ENCODE peak calls at places on chromosomes 3 and 15, in five cellular contexts. X, H, L, W and E are unnamed samples.

GRCh38 chr3:33652736-33653135 is 65.3 kb downstream of the CLASP2 start:
- DNase-seq in L (no peak), W (no peak), X (no peak), H (no peak), E (no peak)

GRCh38 chr15:31273258-31273941 is 53.2 kb upstream of the KLF13 start:
- DNase-seq in X (peak; percentile 4), L (no peak), H (no peak), W (no peak), E (no peak)

GRCh38 chr3:100629728-100630127 is 20.3 kb downstream of the ADGRG7 start:
- DNase-seq in H (no peak), W (no peak), X (no peak), L (no peak), E (no peak)

GRCh38 chr3:144821583-144821982 is 850.0 kb downstream of the DIPK2A start:
- DNase-seq in L (no peak), H (no peak), W (no peak), X (no peak), E (no peak)

GRCh38 chr15:93719941-93720351 is 511.4 kb upstream of the MCTP2 start:
- DNase-seq in H (no peak), W (no peak), X (no peak), L (no peak), E (no peak)

GRCh38 chr3:170155604-170156003 is 25.9 kb downstream of the PHC3 start:
- DNase-seq in W (no peak), X (no peak), L (no peak), H (no peak), E (no peak)

GRCh38 chr15:74423443-74424257 is 10.1 kb downstream of the SEMA7A start:
- DNase-seq in W (no peak), H (no peak), L (no peak), X (no peak), E (no peak)

GRCh38 chr3:152417181-152417580 is 148.5 kb downstream of the MBNL1 start:
- DNase-seq in X (no peak), W (no peak), H (no peak), L (no peak), E (no peak)

GRCh38 chr3:182843478-182843877 is 50.2 kb downstream of the ATP11B start:
- DNase-seq in X (no peak), W (no peak), L (no peak), H (no peak), E (no peak)

GRCh38 chr15:99994849-99995248 is 261.6 kb upstream of the LYSMD4 start:
- DNase-seq in W (no peak), L (peak; percentile 22), H (no peak), X (peak; percentile 85), E (no peak)

GRCh38 chr15:76270876-76271275 is 40.4 kb downstream of the ETFA start:
- DNase-seq in L (no peak), X (no peak), H (no peak), W (no peak), E (no peak)

GRCh38 chr3:172391592-172392302 is 56.5 kb downstream of the GHSR start:
- DNase-seq in W (no peak), H (no peak), X (no peak), L (no peak), E (no peak)

GRCh38 chr3:59245879-59246501 is 196.2 kb upstream of the CFAP20DC start:
- DNase-seq in L (no peak), W (no peak), H (no peak), X (peak; percentile 9), E (no peak)

GRCh38 chr15:86624261-86625036 is 544.8 kb downstream of the AGBL1 start:
- DNase-seq in X (peak; percentile 84), L (no peak), W (peak; percentile 84), H (peak; percentile 61), E (peak; percentile 71)
- TF ChIP-seq CTCF in X (peak; percentile 75), L (no peak), W (peak; percentile 43), H (no peak), E (peak; percentile 47)

GRCh38 chr15:39921274-39921638 is 1.2 kb upstream of the GPR176 start:
- DNase-seq in H (no peak), W (no peak), L (no peak), X (no peak), E (no peak)

GRCh38 chr15:39920510-39921273 is 626 bp upstream of the GPR176 start:
- DNase-seq in H (peak; percentile 73), L (peak; percentile 87), X (peak; percentile 90), W (peak; percentile 75), E (peak; percentile 75)

GRCh38 chr15:39924437-39924836 is 4.4 kb upstream of the GPR176 start:
- DNase-seq in W (no peak), X (no peak), H (no peak), L (no peak), E (no peak)

GRCh38 chr15:39919740-39920509 is at the start of gene GPR176:
- DNase-seq in H (peak; percentile 31), X (peak; percentile 76), L (peak; percentile 81), W (peak; percentile 26), E (peak; percentile 47)

DNA sequence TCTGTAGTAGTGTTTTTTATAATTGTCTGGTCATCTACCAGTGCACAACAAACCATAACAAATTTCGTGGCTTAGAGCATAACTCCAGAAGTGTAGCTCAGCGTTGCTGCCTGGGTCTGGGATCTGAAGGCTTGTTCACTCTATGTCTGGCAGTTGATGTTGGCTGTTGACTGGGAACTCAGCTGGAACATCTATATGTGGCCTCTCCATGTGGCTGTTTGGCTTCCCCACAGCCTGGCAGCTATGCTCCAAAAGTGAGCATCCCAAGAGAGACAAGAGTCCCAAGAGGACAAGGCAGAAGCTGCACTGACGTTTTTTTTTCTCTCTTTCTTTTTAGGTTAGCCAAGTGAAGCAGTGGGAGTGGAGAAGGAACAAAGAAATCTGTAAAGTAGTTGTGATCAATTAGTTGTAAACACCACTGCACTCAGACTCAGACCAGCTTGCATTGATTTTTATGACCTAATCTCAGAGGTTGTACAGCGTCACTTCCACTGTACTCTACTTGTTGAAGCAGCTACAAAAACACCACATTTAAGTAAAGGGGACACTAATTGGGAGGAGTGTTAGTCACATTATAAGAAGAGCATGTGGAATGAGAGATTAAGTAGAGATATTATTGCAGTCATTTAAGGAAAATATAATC is 2.5 kb upstream of the GPR176 start:
- DNase-seq in H (no peak), L (no peak), X (peak; percentile 30), W (no peak), E (no peak)
- H3K4me1 ChIP-seq in H (peaks cover 10% of the 10 kb centered on the region), L (peaks cover 9% of the 10 kb centered on the region), X (peaks cover 17% of the 10 kb centered on the region), W (peaks cover 11% of the 10 kb centered on the region), E (peaks cover 6% of the 10 kb centered on the region)

GRCh38 chr3:109254760-109255159 is 61.6 kb downstream of the DPPA2 start:
- DNase-seq in X (no peak), H (no peak), L (no peak), W (no peak), E (no peak)
- TF ChIP-seq CTCF in X (no peak), H (no peak), L (no peak), W (no peak), E (no peak)

GRCh38 chr3:50154840-50155490 is at the start of gene SEMA3F:
- DNase-seq in H (peak; percentile 54), X (peak; percentile 93), L (no peak), W (peak; percentile 72), E (peak; percentile 70)
- H3K4me1 ChIP-seq in H (peaks cover 20% of the 10 kb centered on the region), X (peaks cover 48% of the 10 kb centered on the region), L (no peaks in the 10 kb centered on the region), W (peaks cover 5% of the 10 kb centered on the region), E (peaks cover 34% of the 10 kb centered on the region)

GRCh38 chr3:68878322-68878721 is 54.0 kb downstream of the TAFA4 start:
- DNase-seq in H (no peak), X (peak; percentile 50), L (no peak), W (no peak), E (no peak)
- TF ChIP-seq CTCF in H (no peak), X (peak; percentile 84), L (no peak), W (peak; percentile 30), E (peak; percentile 20)

DNA sequence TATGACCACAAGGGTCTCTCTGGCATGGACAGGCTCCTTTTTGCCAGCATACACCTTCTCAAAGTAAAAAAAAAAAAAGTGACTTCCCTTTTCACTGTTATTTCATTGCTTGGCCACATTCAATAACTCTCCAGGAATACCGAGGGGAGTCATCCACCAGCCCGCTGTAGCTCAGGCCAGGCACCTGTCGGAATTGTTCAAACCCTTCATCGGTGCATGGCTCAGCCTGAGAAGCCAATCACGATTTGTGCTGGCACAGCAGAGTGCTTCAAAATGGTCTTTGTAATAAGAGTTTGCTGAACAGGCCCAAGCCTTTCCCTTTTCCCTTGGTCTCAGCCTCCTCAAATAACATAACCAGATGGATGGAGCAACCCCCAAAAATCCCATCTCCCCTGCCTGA is 145.4 kb downstream of the PDZRN3 start:
- DNase-seq in W (no peak), H (no peak), X (no peak), L (no peak), E (no peak)
- H3K4me1 ChIP-seq in W (no peaks in the 10 kb centered on the region), H (peaks cover 4% of the 10 kb centered on the region), X (peaks cover 10% of the 10 kb centered on the region), L (peaks cover 13% of the 10 kb centered on the region), E (peaks cover 38% of the 10 kb centered on the region)

GRCh38 chr15:101773496-101774100 is 29.7 kb upstream of the OR4F6 start:
- DNase-seq in H (no peak), W (no peak), L (no peak), X (peak; percentile 20), E (no peak)

GRCh38 chr15:101775136-101775535 is 28.2 kb upstream of the OR4F6 start:
- DNase-seq in L (no peak), H (no peak), X (no peak), W (no peak), E (no peak)

DNA sequence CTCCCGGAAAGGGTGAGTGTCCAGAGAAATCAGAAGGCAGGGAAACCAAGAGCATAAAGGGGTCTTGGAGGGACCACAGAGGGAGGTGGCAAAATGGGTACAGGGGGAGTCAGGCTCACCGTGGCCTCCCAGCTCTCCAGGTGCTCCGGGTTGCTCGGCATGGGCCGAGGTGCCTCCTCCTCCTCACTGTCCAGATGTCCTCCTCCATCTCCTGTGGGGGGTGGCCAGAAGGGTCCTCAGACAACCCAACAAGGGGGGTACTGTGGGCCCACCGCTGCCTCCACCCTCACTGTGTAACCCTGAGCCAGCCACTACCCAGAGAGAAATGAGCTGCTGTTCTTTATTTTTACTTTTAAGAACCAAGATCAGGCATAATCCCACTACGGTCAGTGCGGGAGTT is 30.4 kb upstream of the OR4F6 start:
- DNase-seq in X (no peak), W (no peak), H (no peak), L (no peak), E (no peak)
- TF ChIP-seq CTCF in X (no peak), W (no peak), H (no peak), L (no peak), E (no peak)

DNA sequence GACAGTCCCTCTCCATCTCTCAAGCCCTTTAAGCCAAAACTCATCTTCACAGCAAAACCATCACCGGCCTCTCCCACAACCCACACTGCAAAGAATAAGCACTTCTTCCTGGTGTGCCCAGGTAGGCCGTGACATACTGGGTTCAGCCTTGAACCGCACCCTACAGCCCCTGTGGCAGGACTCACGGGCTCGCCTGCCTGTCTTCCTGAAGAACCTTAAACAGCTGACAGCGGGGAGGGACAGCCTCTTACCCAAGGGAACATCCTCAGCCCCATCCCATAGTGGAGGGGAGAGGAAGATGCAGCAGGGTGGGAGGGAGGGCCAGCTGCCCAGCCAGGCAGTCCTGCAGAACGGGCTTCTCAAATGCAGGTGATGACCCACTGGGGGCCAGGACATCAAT is 40.2 kb downstream of the TBC1D2B start:
- DNase-seq in X (no peak), W (peak; percentile 24), L (no peak), H (no peak), E (no peak)
- H3K4me1 ChIP-seq in X (no peaks in the 10 kb centered on the region), W (peaks cover 6% of the 10 kb centered on the region), L (peaks cover 13% of the 10 kb centered on the region), H (peaks cover 33% of the 10 kb centered on the region), E (peaks cover 65% of the 10 kb centered on the region)